ENCODE peak calls at places on chromosome 22, in seven cellular contexts. M, E, K, P, R, Z and S are unnamed samples.

GRCh38 chr22:43630451-43630850 is 181.7 kb downstream of the EFCAB6 start:
- DNase-seq in E (no peak), R (no peak), K (no peak), Z (no peak), P (no peak), M (no peak), S (no peak)

GRCh38 chr22:30182365-30182764 is 64.2 kb downstream of the LIF start:
- DNase-seq in P (no peak), R (no peak), K (no peak), Z (no peak), M (no peak), E (peak), S (no peak)

GRCh38 chr22:29720824-29721323 is 1.1 kb downstream of the CABP7 start:
- DNase-seq in E (no peak), Z (no peak), M (no peak), K (no peak), R (no peak), P (no peak), S (no peak)

GRCh38 chr22:22552630-22553029 is 6.4 kb downstream of the PRAME start:
- DNase-seq in Z (no peak), P (no peak), R (no peak), M (peak), E (no peak), K (no peak), S (no peak)

GRCh38 chr22:46061431-46062231 is 84.7 kb upstream of the WNT7B start:
- DNase-seq in R (peak), P (no peak), M (no peak), K (no peak), E (no peak), Z (no peak), S (peak)

GRCh38 chr22:38570841-38571364 is 920 bp upstream of the DMC1 start:
- DNase-seq in R (peak), E (peak), P (no peak), M (peak), Z (peak), K (peak), S (peak)

GRCh38 chr22:22446527-22446926 is 62.0 kb downstream of the ZNF280B start:
- DNase-seq in P (no peak), E (no peak), Z (no peak), R (no peak), M (peak), K (no peak), S (no peak)

GRCh38 chr22:39290724-39291161 is 28.7 kb downstream of the RPL3 start:
- DNase-seq in M (no peak), E (peak), P (no peak), K (no peak), R (peak), Z (no peak), S (peak)

GRCh38 chr22:31272522-31273446 is 19.5 kb downstream of the PIK3IP1 start:
- DNase-seq in R (no peak), K (peak), M (peak), P (no peak), Z (peak), E (peak), S (no peak)

GRCh38 chr22:31291403-31291715 is 929 bp downstream of the PIK3IP1 start:
- DNase-seq in P (no peak), Z (peak), K (no peak), E (no peak), R (no peak), M (no peak), S (no peak)

GRCh38 chr22:37121887-37122591 is 12.5 kb upstream of the TMPRSS6 start:
- DNase-seq in E (peak), Z (no peak), K (no peak), M (no peak), P (peak), R (no peak), S (peak)

GRCh38 chr22:45994516-45995404 is 17.8 kb upstream of the WNT7B start:
- DNase-seq in K (peak), M (peak), Z (peak), P (peak), E (peak), R (peak), S (peak)

GRCh38 chr22:43996170-43996980 is 27.7 kb upstream of the PARVB start:
- DNase-seq in E (no peak), K (no peak), M (no peak), P (peak), R (peak), Z (no peak), S (no peak)

GRCh38 chr22:27387561-27387960 is 414.0 kb downstream of the MN1 start:
- DNase-seq in K (no peak), M (no peak), R (no peak), E (no peak), Z (no peak), P (no peak), S (no peak)

GRCh38 chr22:37499006-37499707 is 13.0 kb upstream of the MFNG start:
- DNase-seq in Z (no peak), E (no peak), R (no peak), K (no peak), M (no peak), P (no peak), S (no peak)

GRCh38 chr22:17980638-17981051 is 43.7 kb downstream of the MICAL3 start:
- DNase-seq in Z (no peak), E (no peak), P (no peak), M (peak), K (no peak), R (peak), S (no peak)

GRCh38 chr22:28542980-28543621 is 136.5 kb downstream of the TTC28 start:
- DNase-seq in R (no peak), E (no peak), K (no peak), P (no peak), Z (no peak), M (no peak), S (no peak)

GRCh38 chr22:50274311-50274710 is 4.1 kb upstream of the MAPK11 start:
- DNase-seq in M (peak), P (no peak), R (peak), Z (peak), K (peak), E (peak), S (no peak)

GRCh38 chr22:29879738-29880137 is 3.2 kb upstream of the MTMR3 start:
- DNase-seq in E (no peak), K (no peak), P (no peak), R (no peak), Z (no peak), M (peak), S (no peak)

GRCh38 chr22:47567126-47567730 is 804.8 kb downstream of the TBC1D22A start:
- DNase-seq in M (no peak), P (no peak), R (no peak), E (no peak), Z (no peak), K (no peak), S (peak)

GRCh38 chr22:40676644-40677043 is 2.6 kb upstream of the MCHR1 start:
- DNase-seq in P (no peak), K (no peak), R (no peak), E (no peak), Z (no peak), M (no peak), S (no peak)

GRCh38 chr22:45579306-45579705 is 76.6 kb downstream of the FBLN1 start:
- DNase-seq in E (no peak), M (no peak), Z (no peak), K (no peak), P (no peak), R (no peak), S (no peak)

GRCh38 chr22:22027955-22028354 is 45.4 kb upstream of the TOP3B start:
- DNase-seq in Z (no peak), P (no peak), E (no peak), M (no peak), R (no peak), K (no peak), S (no peak)

GRCh38 chr22:21641417-21641794 is 696 bp upstream of the SDF2L1 start:
- DNase-seq in R (no peak), Z (peak), M (peak), K (no peak), P (no peak), E (peak), S (no peak)

GRCh38 chr22:23387827-23388491 is 192.1 kb downstream of the IGLL1 start:
- DNase-seq in E (no peak), R (no peak), K (no peak), P (no peak), Z (no peak), M (no peak), S (peak)

GRCh38 chr22:49962751-49963646 is 2.4 kb downstream of the PIM3 start:
- DNase-seq in M (no peak), P (no peak), E (no peak), Z (no peak), R (peak), K (no peak), S (peak)

GRCh38 chr22:45575607-45576272 is 73.1 kb downstream of the FBLN1 start:
- DNase-seq in K (no peak), P (no peak), Z (no peak), M (no peak), R (no peak), E (no peak), S (no peak)

GRCh38 chr22:21841422-21841821 is 26.0 kb downstream of the MAPK1 start:
- DNase-seq in K (no peak), P (no peak), M (no peak), Z (no peak), E (no peak), R (no peak), S (no peak)

GRCh38 chr22:42645341-42645937 is 3.8 kb downstream of the CYB5R3 start:
- DNase-seq in R (peak), K (no peak), M (no peak), P (no peak), E (no peak), Z (no peak), S (no peak)

GRCh38 chr22:17941501-17942406 is 82.6 kb downstream of the MICAL3 start:
- DNase-seq in M (peak), P (no peak), K (no peak), E (no peak), R (no peak), Z (no peak), S (no peak)

GRCh38 chr22:46348099-46348695 is 12.7 kb downstream of the TRMU start:
- DNase-seq in P (no peak), M (no peak), R (no peak), E (no peak), K (no peak), Z (no peak), S (no peak)

GRCh38 chr22:48404004-48404403 is 1423.7 kb downstream of the BRD1 start:
- DNase-seq in M (no peak), P (no peak), K (no peak), Z (no peak), E (no peak), R (no peak), S (no peak)

GRCh38 chr22:49906799-49907290 is 11.4 kb downstream of the ALG12 start:
- DNase-seq in K (no peak), R (no peak), P (no peak), E (no peak), M (no peak), Z (no peak), S (no peak)

GRCh38 chr22:30823015-30823370 is 128.3 kb downstream of the OSBP2 start:
- DNase-seq in P (no peak), R (no peak), E (no peak), K (no peak), M (no peak), Z (no peak), S (no peak)

GRCh38 chr22:44972363-44973083 is 37.3 kb downstream of the PHF21B start:
- DNase-seq in Z (no peak), R (no peak), M (no peak), P (no peak), E (no peak), K (peak), S (no peak)